ENCODE peak calls at places on chromosomes 2 and 18, in eight cellular contexts. R is tibial nerve, N is upper lobe of right lung, G is heart left ventricle, Y is AG10803, E is astrocyte of the cerebellum, D is GM06990, V is NB4. H is an unnamed sample.

GRCh38 chr2:33146112-33146511 is 199.4 kb downstream of the LTBP1 start:
- DNase-seq in R (no peak), N (no peak), G (no peak), Y (no peak), E (no peak), D (no peak), V (no peak), H (no peak)

GRCh38 chr2:54646170-54646927 is 77.1 kb upstream of the EML6 start:
- DNase-seq in R (no peak), N (no peak), G (no peak), Y (no peak), E (no peak), D (no peak), V (no peak), H (no peak)

GRCh38 chr18:60248563-60249330 is 123.8 kb downstream of the MC4R start:
- DNase-seq in R (no peak), N (no peak), G (no peak), Y (no peak), E (no peak), D (no peak), V (no peak), H (no peak)

GRCh38 chr2:8448822-8449577 is 232.9 kb upstream of the ID2 start:
- DNase-seq in R (no peak), N (no peak), G (no peak), Y (no peak), E (no peak), D (no peak), V (no peak), H (no peak)

GRCh38 chr18:12409466-12409865 is 1.7 kb downstream of the PRELID3A start:
- DNase-seq in R (no peak), N (no peak), G (no peak), Y (peak; percentile 66), E (no peak), D (no peak), V (no peak), H (no peak)

GRCh38 chr18:28382215-28382879 is 205.4 kb upstream of the CDH2 start:
- DNase-seq in R (no peak), N (no peak), G (no peak), Y (no peak), E (no peak), D (no peak), V (no peak), H (no peak)

GRCh38 chr2:15084826-15085489 is 452.4 kb downstream of the LRATD1 start:
- DNase-seq in R (no peak), N (no peak), G (no peak), Y (no peak), E (no peak), D (no peak), V (no peak), H (no peak)

GRCh38 chr2:64751286-64752260 is 97.9 kb upstream of the SERTAD2 start:
- DNase-seq in R (peak; percentile 97), N (no peak), G (no peak), Y (no peak), E (no peak), D (no peak), V (peak; percentile 56), H (peak; percentile 54)

GRCh38 chr2:4693266-4693665 is 989.9 kb downstream of the DCDC2C start:
- DNase-seq in R (no peak), N (no peak), G (no peak), Y (no peak), E (no peak), D (no peak), V (peak; percentile 44), H (no peak)

GRCh38 chr2:240611601-240612210 is 13.6 kb upstream of the GPR35 start:
- DNase-seq in R (peak; percentile 0), N (peak; percentile 39), G (peak; percentile 9), Y (no peak), E (no peak), D (no peak), V (peak; percentile 87), H (no peak)

GRCh38 chr18:38497281-38497680 is 931.7 kb upstream of the CELF4 start:
- DNase-seq in R (no peak), N (no peak), G (no peak), Y (no peak), E (no peak), D (no peak), V (no peak), H (no peak)

GRCh38 chr2:120552800-120553471 is 182.7 kb upstream of the GLI2 start:
- DNase-seq in R (peak; percentile 59), N (peak; percentile 89), G (peak; percentile 94), Y (peak; percentile 71), E (peak; percentile 20), D (no peak), V (peak; percentile 53), H (no peak)

GRCh38 chr2:101748000-101748399 is 50.5 kb downstream of the MAP4K4 start:
- DNase-seq in R (no peak), N (no peak), G (no peak), Y (no peak), E (no peak), D (no peak), V (no peak), H (no peak)

GRCh38 chr2:237207641-237208040 is 122.0 kb downstream of the COPS8 start:
- DNase-seq in R (peak; percentile 29), N (peak; percentile 71), G (peak; percentile 92), Y (peak; percentile 96), E (no peak), D (no peak), V (no peak), H (no peak)

GRCh38 chr2:161031516-161031915 is 128.7 kb upstream of the TANK start:
- DNase-seq in R (no peak), N (no peak), G (no peak), Y (peak; percentile 21), E (no peak), D (no peak), V (no peak), H (no peak)

GRCh38 chr2:85291425-85292023 is 36.3 kb downstream of the TGOLN2 start:
- DNase-seq in R (no peak), N (no peak), G (no peak), Y (no peak), E (no peak), D (no peak), V (peak; percentile 27), H (no peak)

GRCh38 chr18:63831080-63831788 is 56.0 kb downstream of the SERPINB7 start:
- DNase-seq in R (no peak), N (no peak), G (no peak), Y (peak; percentile 68), E (no peak), D (peak; percentile 57), V (peak; percentile 87), H (no peak)

GRCh38 chr18:74337912-74338309 is 22.3 kb downstream of the C18orf63 start:
- DNase-seq in R (no peak), N (no peak), G (no peak), Y (no peak), E (no peak), D (no peak), V (no peak), H (no peak)

GRCh38 chr18:80168982-80169381 is 59.9 kb downstream of the ADNP2 start:
- DNase-seq in R (no peak), N (peak; percentile 48), G (peak; percentile 9), Y (no peak), E (no peak), D (no peak), V (no peak), H (no peak)

GRCh38 chr2:180790891-180791290 is 189.5 kb upstream of the UBE2E3 start:
- DNase-seq in R (no peak), N (no peak), G (no peak), Y (peak; percentile 64), E (no peak), D (no peak), V (no peak), H (no peak)

DNA sequence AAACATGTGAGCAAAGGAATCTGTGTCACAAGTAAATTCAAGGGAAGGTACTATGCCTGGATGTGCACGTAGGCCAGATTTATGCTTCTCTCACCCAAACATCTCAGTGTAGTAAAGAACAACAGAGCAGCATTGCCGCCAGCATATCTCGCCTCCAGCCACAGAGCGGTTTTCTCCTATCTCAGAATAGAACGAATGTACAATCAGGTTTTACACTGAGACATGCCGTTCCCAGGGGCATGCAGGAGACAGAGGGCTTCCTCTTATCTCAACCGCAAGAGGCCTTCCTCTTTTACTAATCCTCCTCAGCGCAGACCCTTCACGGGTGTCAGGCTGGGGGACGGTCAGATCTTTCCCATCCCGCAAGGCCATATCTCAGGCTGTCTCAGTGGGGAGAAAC is 175.3 kb downstream of the RPIA start:
- DNase-seq in R (no peak), N (no peak), G (no peak), Y (no peak), E (no peak), D (no peak), V (peak; percentile 89), H (no peak)
- H3K4me3 ChIP-seq in R (no peak overlapping the region), N (no peak overlapping the region), G (no peak overlapping the region), Y (no peak overlapping the region), E (no peak overlapping the region), D (no peak overlapping the region), V (no peak overlapping the region), H (no peak overlapping the region)

GRCh38 chr2:35035883-35036282 is 1319.7 kb upstream of the CRIM1 start:
- DNase-seq in R (no peak), N (no peak), G (no peak), Y (no peak), E (no peak), D (no peak), V (peak; percentile 10), H (peak; percentile 0)
- TF ChIP-seq CTCF in R (no peak), N (no peak), G (no peak), Y (no peak), E (peak; percentile 46), D (no peak), V (no peak), H (peak; percentile 26)

DNA sequence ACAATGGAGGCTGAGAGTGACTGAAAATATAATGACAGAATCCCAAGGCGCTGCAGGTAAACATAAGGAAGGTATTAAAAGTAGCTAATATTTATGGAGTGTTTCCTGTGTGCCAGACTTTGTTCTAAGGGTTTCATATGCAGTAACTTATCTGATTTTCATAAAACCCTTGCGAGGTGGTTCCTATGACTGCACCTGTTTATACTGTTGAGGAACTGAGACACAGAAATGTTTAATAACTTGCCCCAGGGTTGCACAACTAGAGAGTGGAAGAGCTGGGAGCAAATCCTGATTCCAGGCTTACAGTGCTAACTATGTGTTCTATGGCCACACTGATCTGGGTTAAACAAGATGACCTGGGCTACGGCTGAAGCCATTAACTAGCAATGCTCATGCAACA is 2.4 kb downstream of the SP110 start:
- DNase-seq in R (no peak), N (no peak), G (no peak), Y (no peak), E (no peak), D (no peak), V (no peak), H (no peak)
- H3K4me3 ChIP-seq in R (peak overlapping the region; percentile 84), N (peak overlapping the region; percentile 58), G (no peak overlapping the region), Y (no peak overlapping the region), E (no peak overlapping the region), D (peak overlapping the region; percentile 78), V (no peak overlapping the region), H (no peak overlapping the region)

GRCh38 chr18:6951336-6952090 is 166.1 kb downstream of the LAMA1 start:
- DNase-seq in R (no peak), N (no peak), G (no peak), Y (no peak), E (no peak), D (no peak), V (no peak), H (no peak)
- TF ChIP-seq CTCF in R (no peak), N (no peak), G (no peak), Y (no peak), E (no peak), D (no peak), V (no peak), H (no peak)

GRCh38 chr2:36565712-36566111 is 32.3 kb downstream of the FEZ2 start:
- DNase-seq in R (no peak), N (no peak), G (no peak), Y (no peak), E (no peak), D (no peak), V (no peak), H (no peak)
- H3K4me3 ChIP-seq in R (no peak overlapping the region), N (no peak overlapping the region), G (no peak overlapping the region), Y (no peak overlapping the region), E (no peak overlapping the region), D (no peak overlapping the region), V (no peak overlapping the region), H (no peak overlapping the region)